ENCODE peak calls at places on chromosomes 11 and 22, in nine cellular contexts. T is CD8-positive, alpha-beta T cell; C is cardiac fibroblast; Y is dorsolateral prefrontal cortex; D is IMR-90; W is type B pancreatic cell; E is HFF-Myc; V is PC-3; Q is Calu3. U is an unnamed sample.

GRCh38 chr11:57116654-57117053 is 65.1 kb upstream of the LRRC55 start:
- DNase-seq in T (no peak), C (peak), Y (no peak), D (peak), W (no peak), E (peak), V (peak), Q (peak), U (peak)

GRCh38 chr11:14336507-14337503 is 22.2 kb downstream of the RRAS2 start:
- DNase-seq in T (no peak), C (peak), Y (no peak), D (peak), W (no peak), E (peak), V (peak), Q (no peak), U (no peak)

GRCh38 chr22:30182365-30182764 is 64.2 kb downstream of the LIF start:
- DNase-seq in T (no peak), C (no peak), Y (no peak), D (peak), W (no peak), E (no peak), V (no peak), Q (no peak), U (no peak)

GRCh38 chr22:38235240-38235850 is 33.6 kb downstream of the MAFF start:
- DNase-seq in T (no peak), C (no peak), Y (no peak), D (no peak), W (no peak), E (no peak), V (no peak), Q (no peak), U (no peak)

GRCh38 chr22:44937216-44937615 is 72.6 kb downstream of the PHF21B start:
- DNase-seq in T (no peak), C (no peak), Y (no peak), D (no peak), W (no peak), E (no peak), V (no peak), Q (no peak), U (no peak)

GRCh38 chr11:2780850-2781412 is 81.1 kb upstream of the KCNQ1OT1 start:
- DNase-seq in T (no peak), C (no peak), Y (no peak), D (no peak), W (no peak), E (no peak), V (no peak), Q (no peak), U (peak)

GRCh38 chr11:75765116-75765515 is 3.5 kb upstream of the DGAT2 start:
- DNase-seq in T (no peak), C (no peak), Y (no peak), D (no peak), W (no peak), E (no peak), V (no peak), Q (no peak), U (no peak)

GRCh38 chr11:111878385-111878765 is 590 bp downstream of the FDXACB1 start:
- DNase-seq in T (no peak), C (no peak), Y (no peak), D (peak), W (no peak), E (peak), V (peak), Q (no peak), U (no peak)

GRCh38 chr11:17578958-17579357 is 31.9 kb downstream of the OTOG start:
- DNase-seq in T (no peak), C (no peak), Y (peak), D (no peak), W (peak), E (no peak), V (no peak), Q (no peak), U (no peak)

GRCh38 chr11:28086569-28086968 is 21.4 kb downstream of the KIF18A start:
- DNase-seq in T (no peak), C (peak), Y (no peak), D (peak), W (no peak), E (no peak), V (peak), Q (no peak), U (no peak)

GRCh38 chr11:44989831-44990566 is 39.3 kb upstream of the TP53I11 start:
- DNase-seq in T (no peak), C (no peak), Y (no peak), D (no peak), W (peak), E (no peak), V (no peak), Q (no peak), U (no peak)

GRCh38 chr11:13343067-13343466 is 65.5 kb downstream of the BMAL1 start:
- DNase-seq in T (no peak), C (no peak), Y (no peak), D (no peak), W (no peak), E (no peak), V (no peak), Q (no peak), U (no peak)

GRCh38 chr11:47109882-47110281 is 66.8 kb downstream of the ARFGAP2 start:
- DNase-seq in T (no peak), C (no peak), Y (no peak), D (no peak), W (no peak), E (no peak), V (no peak), Q (no peak), U (no peak)

DNA sequence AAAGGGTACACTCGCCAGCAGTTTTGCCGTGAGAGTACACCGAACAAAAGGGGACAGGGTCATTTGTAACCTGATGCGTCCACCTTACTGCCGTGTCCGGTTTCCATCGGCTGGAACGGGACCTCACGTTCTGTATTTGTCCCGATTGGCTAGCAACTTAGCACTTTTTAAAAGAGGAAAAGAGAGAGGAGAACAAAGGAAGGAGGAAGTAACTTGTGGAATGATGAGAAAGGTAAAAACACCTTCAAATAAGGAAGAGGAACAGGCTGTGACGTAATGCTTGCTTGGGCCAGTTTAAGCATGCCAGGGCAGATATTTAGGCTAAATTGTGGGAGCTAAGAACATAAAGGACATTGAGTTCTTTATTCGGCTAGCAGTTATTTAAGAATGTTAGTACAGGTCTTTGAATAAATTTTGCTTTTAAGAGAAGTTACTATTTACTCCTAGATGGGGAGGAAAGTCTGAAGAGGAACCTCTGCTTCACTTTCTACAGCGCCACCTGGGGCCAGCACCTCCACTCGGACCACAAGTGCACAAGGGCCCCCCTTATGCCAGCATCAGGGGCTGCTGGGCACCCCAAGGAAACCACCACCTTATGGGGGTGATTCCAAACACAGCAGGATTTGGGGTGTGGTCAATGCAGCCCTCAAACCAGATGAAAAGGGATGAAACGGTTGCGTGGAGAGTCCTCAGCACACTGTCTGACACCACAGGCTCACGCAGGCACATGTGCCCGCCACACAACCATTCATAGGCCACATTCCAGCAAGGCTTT is 5.8 kb downstream of the ARSA start:
- DNase-seq in T (peak), C (no peak), Y (no peak), D (no peak), W (no peak), E (no peak), V (peak), Q (peak), U (no peak)
- TF ChIP-seq CTCF in T (peak), C (peak), Y (peak), D (peak), W (no peak), E (peak), V (peak), Q (peak), U (no peak)

DNA sequence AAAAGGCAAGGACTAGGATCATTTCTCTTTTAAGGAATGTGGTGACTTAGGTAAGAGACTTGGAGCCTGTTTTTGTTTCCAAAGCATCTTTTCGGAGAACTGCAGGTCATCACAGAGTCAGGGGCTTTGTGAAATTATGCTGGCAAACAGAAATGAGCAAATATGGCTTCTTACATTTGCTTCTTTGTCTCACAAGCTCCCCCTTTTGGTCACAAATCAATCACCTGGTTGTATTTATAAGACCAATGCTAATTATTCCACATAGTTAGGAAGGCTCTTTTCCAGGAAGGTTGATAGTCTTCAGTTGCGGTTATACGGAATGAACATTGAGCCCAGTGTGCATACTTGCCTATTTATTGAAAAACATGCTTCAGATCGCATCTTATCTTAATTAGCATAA is 34.6 kb upstream of the CEP126 start:
- DNase-seq in T (no peak), C (peak), Y (no peak), D (peak), W (no peak), E (peak), V (peak), Q (peak), U (no peak)
- TF ChIP-seq CTCF in T (no peak), C (peak), Y (peak), D (peak), W (peak), E (peak), V (peak), Q (peak), U (peak)

DNA sequence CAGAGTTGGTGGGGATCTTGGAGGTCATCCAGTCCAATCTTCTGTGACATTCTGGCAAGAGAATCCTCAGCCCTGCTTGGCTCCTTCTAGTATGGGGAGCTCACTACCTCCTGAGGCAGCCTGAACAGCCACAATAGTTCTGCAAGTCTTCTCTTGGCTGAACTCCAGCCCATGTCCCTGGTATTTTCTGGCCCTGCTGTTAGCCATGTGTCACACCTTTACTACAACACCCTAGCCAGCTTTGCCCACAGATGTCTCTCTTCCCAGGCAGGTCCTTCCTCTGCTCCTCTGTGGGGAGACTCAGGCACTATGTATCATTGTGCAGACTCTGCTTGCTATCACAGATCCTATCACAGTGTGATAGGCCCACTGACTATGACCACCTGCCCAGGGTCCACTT is 297.7 kb downstream of the CTTN start:
- DNase-seq in T (no peak), C (no peak), Y (no peak), D (no peak), W (no peak), E (no peak), V (no peak), Q (no peak), U (no peak)
- TF ChIP-seq CTCF in T (no peak), C (no peak), Y (no peak), D (no peak), W (no peak), E (no peak), V (no peak), Q (no peak), U (no peak)

DNA sequence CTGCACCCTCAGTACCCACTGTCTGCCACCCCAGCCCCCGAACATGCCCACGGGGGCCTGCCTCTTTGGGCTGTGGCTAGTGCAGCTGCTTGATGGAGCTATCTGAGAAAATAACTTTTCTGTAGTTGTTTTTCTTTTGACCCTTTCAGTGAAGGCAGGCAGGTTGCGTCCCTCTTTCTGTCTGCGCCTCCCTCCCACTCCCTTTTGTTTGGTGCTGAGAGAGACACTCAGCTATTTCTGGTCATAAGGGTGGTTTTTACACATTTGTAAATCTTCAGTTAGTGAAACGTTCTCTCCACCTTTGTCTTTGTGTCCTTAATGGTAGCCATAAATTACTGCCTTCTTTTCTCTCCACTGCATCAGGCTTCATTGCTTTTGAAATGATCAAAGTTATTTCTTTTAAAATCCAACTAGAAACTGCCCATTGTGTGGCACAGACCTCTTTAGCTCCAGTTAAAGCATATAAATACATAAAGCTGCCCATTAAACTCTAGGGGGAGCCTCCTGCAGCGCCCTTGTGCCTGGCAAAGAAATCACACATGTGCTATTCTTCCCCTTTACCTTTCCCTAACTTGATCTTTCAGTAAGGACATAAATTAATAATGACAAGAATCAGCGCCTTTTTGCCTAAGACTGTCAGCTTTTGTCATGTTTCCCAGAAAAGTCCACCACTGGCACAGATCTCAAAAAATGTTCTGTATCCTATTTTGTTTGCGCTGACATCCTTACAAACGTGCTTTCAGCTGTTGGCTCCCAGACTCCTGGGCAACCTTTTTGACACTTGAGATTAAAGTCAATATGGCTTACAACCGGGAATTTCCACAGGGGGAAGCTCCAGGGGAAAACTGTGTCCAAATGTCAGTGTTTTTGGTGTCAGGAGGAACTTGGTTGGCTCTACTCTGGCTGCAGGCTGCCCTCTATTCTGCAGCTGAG is 1.7 kb upstream of the SCUBE2 start:
- DNase-seq in T (no peak), C (peak), Y (no peak), D (no peak), W (no peak), E (no peak), V (peak), Q (no peak), U (no peak)
- TF ChIP-seq CTCF in T (no peak), C (peak), Y (peak), D (peak), W (peak), E (peak), V (peak), Q (peak), U (peak)

GRCh38 chr11:62805044-62805892 is at the start of gene NXF1:
- DNase-seq in T (peak), C (peak), Y (peak), D (peak), W (peak), E (peak), V (peak), Q (peak), U (peak)
- TF ChIP-seq CTCF in T (no peak), C (no peak), Y (peak), D (no peak), W (peak), E (no peak), V (peak), Q (no peak), U (peak)